ENCODE peak calls at places on chromosome 12, in five cellular contexts. One of them, this sample, is unnamed.

GRCh38 chr12:25824729-25825128 is 133.8 kb upstream of the RASSF8 start:
- DNase-seq in natural killer cell: no peak
- DNase-seq in uterus: no peak
- DNase-seq in GM12865: no peak
- DNase-seq in GM06990: no peak
- DNase-seq in this sample: no peak

GRCh38 chr12:19779393-19780056 is 340.2 kb downstream of the AEBP2 start:
- DNase-seq in uterus: no peak
- DNase-seq in GM12865: no peak
- DNase-seq in GM06990: no peak
- DNase-seq in natural killer cell: no peak
- DNase-seq in this sample: no peak

GRCh38 chr12:55720894-55721444 is 776 bp downstream of the RDH5 start:
- DNase-seq in uterus: peak
- DNase-seq in natural killer cell: no peak
- DNase-seq in GM06990: no peak
- DNase-seq in GM12865: no peak
- DNase-seq in this sample: no peak

GRCh38 chr12:46264057-46264456 is 4.8 kb downstream of the SLC38A1 start:
- DNase-seq in GM12865: peak
- DNase-seq in GM06990: peak
- DNase-seq in uterus: no peak
- DNase-seq in natural killer cell: no peak
- DNase-seq in this sample: no peak

GRCh38 chr12:47249719-47250506 is 170.2 kb upstream of the AMIGO2 start:
- DNase-seq in natural killer cell: no peak
- DNase-seq in uterus: no peak
- DNase-seq in GM06990: no peak
- DNase-seq in GM12865: no peak
- DNase-seq in this sample: no peak

GRCh38 chr12:20865873-20866272 is 55.4 kb downstream of the SLCO1B3 start:
- DNase-seq in natural killer cell: no peak
- DNase-seq in GM12865: no peak
- DNase-seq in GM06990: no peak
- DNase-seq in uterus: no peak
- DNase-seq in this sample: no peak

GRCh38 chr12:121872546-121873223 is 14.0 kb upstream of the HPD start:
- DNase-seq in natural killer cell: no peak
- DNase-seq in GM06990: no peak
- DNase-seq in GM12865: no peak
- DNase-seq in uterus: peak
- DNase-seq in this sample: no peak

GRCh38 chr12:82174383-82174782 is 183.8 kb downstream of the CCDC59 start:
- DNase-seq in natural killer cell: no peak
- DNase-seq in uterus: no peak
- DNase-seq in GM12865: no peak
- DNase-seq in GM06990: no peak
- DNase-seq in this sample: no peak

GRCh38 chr12:102957339-102958050 is at the start of gene ASCL1:
- DNase-seq in GM06990: peak
- DNase-seq in uterus: no peak
- DNase-seq in natural killer cell: no peak
- DNase-seq in GM12865: peak
- DNase-seq in this sample: no peak

GRCh38 chr12:30926243-30927209 is at the start of gene TSPAN11:
- DNase-seq in natural killer cell: no peak
- DNase-seq in GM12865: peak
- DNase-seq in GM06990: peak
- DNase-seq in uterus: no peak
- DNase-seq in this sample: no peak

GRCh38 chr12:102406033-102406584 is 74.3 kb downstream of the IGF1 start:
- DNase-seq in uterus: no peak
- DNase-seq in GM12865: peak
- DNase-seq in natural killer cell: no peak
- DNase-seq in GM06990: peak
- DNase-seq in this sample: no peak

GRCh38 chr12:3120701-3121100 is 43.5 kb downstream of the TSPAN9 start:
- DNase-seq in GM06990: no peak
- DNase-seq in GM12865: no peak
- DNase-seq in natural killer cell: no peak
- DNase-seq in uterus: no peak
- DNase-seq in this sample: no peak

GRCh38 chr12:44299524-44299923 is 463.6 kb downstream of the TMEM117 start:
- DNase-seq in GM12865: no peak
- DNase-seq in natural killer cell: no peak
- DNase-seq in uterus: no peak
- DNase-seq in GM06990: no peak
- DNase-seq in this sample: no peak

GRCh38 chr12:116370886-116371580 is 93.5 kb upstream of the MED13L start:
- DNase-seq in GM06990: no peak
- DNase-seq in natural killer cell: no peak
- DNase-seq in uterus: no peak
- DNase-seq in GM12865: no peak
- DNase-seq in this sample: no peak

GRCh38 chr12:78062781-78063180 is 232.1 kb downstream of the NAV3 start:
- DNase-seq in GM12865: no peak
- DNase-seq in GM06990: no peak
- DNase-seq in uterus: peak
- DNase-seq in natural killer cell: no peak
- DNase-seq in this sample: no peak

GRCh38 chr12:41943671-41944070 is 201.0 kb downstream of the GXYLT1 start:
- DNase-seq in GM06990: no peak
- DNase-seq in uterus: no peak
- DNase-seq in natural killer cell: no peak
- DNase-seq in GM12865: no peak
- DNase-seq in this sample: no peak

GRCh38 chr12:120468271-120468845 is 1.2 kb downstream of the SRSF9 start:
- DNase-seq in natural killer cell: peak
- DNase-seq in GM12865: peak
- DNase-seq in GM06990: peak
- DNase-seq in uterus: peak
- DNase-seq in this sample: peak

GRCh38 chr12:121446760-121447159 is 46.8 kb downstream of the RNF34 start:
- DNase-seq in GM06990: no peak
- DNase-seq in natural killer cell: no peak
- DNase-seq in GM12865: no peak
- DNase-seq in uterus: no peak
- DNase-seq in this sample: no peak

GRCh38 chr12:38392584-38393144 is 76.1 kb downstream of the ALG10B start:
- DNase-seq in uterus: no peak
- DNase-seq in GM12865: peak
- DNase-seq in natural killer cell: no peak
- DNase-seq in GM06990: no peak
- DNase-seq in this sample: peak

GRCh38 chr12:52010152-52010622 is 3.4 kb downstream of the TAMALIN start:
- DNase-seq in GM12865: no peak
- DNase-seq in uterus: peak
- DNase-seq in GM06990: no peak
- DNase-seq in natural killer cell: no peak
- DNase-seq in this sample: no peak

GRCh38 chr12:103687262-103687661 is 100.2 kb downstream of the STAB2 start:
- DNase-seq in natural killer cell: no peak
- DNase-seq in GM12865: no peak
- DNase-seq in GM06990: no peak
- DNase-seq in uterus: no peak
- DNase-seq in this sample: no peak

GRCh38 chr12:91565246-91565645 is 382.6 kb upstream of the DCN start:
- DNase-seq in GM06990: no peak
- DNase-seq in GM12865: no peak
- DNase-seq in natural killer cell: no peak
- DNase-seq in uterus: no peak
- DNase-seq in this sample: no peak

GRCh38 chr12:132133952-132134652 is 10.0 kb downstream of the DDX51 start:
- DNase-seq in GM06990: no peak
- DNase-seq in uterus: no peak
- DNase-seq in GM12865: no peak
- DNase-seq in natural killer cell: no peak
- DNase-seq in this sample: no peak
- TF ChIP-seq CTCF in GM06990: no peak
- TF ChIP-seq CTCF in uterus: no peak
- TF ChIP-seq CTCF in GM12865: no peak
- TF ChIP-seq CTCF in natural killer cell: no peak
- TF ChIP-seq CTCF in this sample: no peak

GRCh38 chr12:99253068-99253467 is 394.5 kb upstream of the GARIN6 start:
- DNase-seq in GM12865: peak
- DNase-seq in natural killer cell: no peak
- DNase-seq in GM06990: no peak
- DNase-seq in uterus: no peak
- DNase-seq in this sample: no peak
- TF ChIP-seq CTCF in GM12865: peak
- TF ChIP-seq CTCF in natural killer cell: no peak
- TF ChIP-seq CTCF in GM06990: peak
- TF ChIP-seq CTCF in uterus: no peak
- TF ChIP-seq CTCF in this sample: no peak

GRCh38 chr12:4767181-4767580 is 47.0 kb downstream of the GALNT8 start:
- DNase-seq in GM12865: no peak
- DNase-seq in GM06990: no peak
- DNase-seq in uterus: no peak
- DNase-seq in natural killer cell: no peak
- DNase-seq in this sample: no peak

GRCh38 chr12:4762773-4763172 is 42.6 kb downstream of the GALNT8 start:
- DNase-seq in GM06990: no peak
- DNase-seq in uterus: no peak
- DNase-seq in natural killer cell: no peak
- DNase-seq in GM12865: no peak
- DNase-seq in this sample: no peak

GRCh38 chr12:4769073-4769472 is 48.9 kb downstream of the GALNT8 start:
- DNase-seq in natural killer cell: no peak
- DNase-seq in GM12865: no peak
- DNase-seq in GM06990: no peak
- DNase-seq in uterus: no peak
- DNase-seq in this sample: no peak

GRCh38 chr12:4766445-4766844 is 46.2 kb downstream of the GALNT8 start:
- DNase-seq in uterus: no peak
- DNase-seq in GM12865: no peak
- DNase-seq in natural killer cell: no peak
- DNase-seq in GM06990: no peak
- DNase-seq in this sample: no peak

GRCh38 chr12:4763549-4763948 is 43.3 kb downstream of the GALNT8 start:
- DNase-seq in GM06990: no peak
- DNase-seq in natural killer cell: no peak
- DNase-seq in uterus: peak
- DNase-seq in GM12865: no peak
- DNase-seq in this sample: no peak
- TF ChIP-seq CTCF in GM06990: no peak
- TF ChIP-seq CTCF in natural killer cell: no peak
- TF ChIP-seq CTCF in uterus: peak
- TF ChIP-seq CTCF in GM12865: no peak
- TF ChIP-seq CTCF in this sample: no peak

DNA sequence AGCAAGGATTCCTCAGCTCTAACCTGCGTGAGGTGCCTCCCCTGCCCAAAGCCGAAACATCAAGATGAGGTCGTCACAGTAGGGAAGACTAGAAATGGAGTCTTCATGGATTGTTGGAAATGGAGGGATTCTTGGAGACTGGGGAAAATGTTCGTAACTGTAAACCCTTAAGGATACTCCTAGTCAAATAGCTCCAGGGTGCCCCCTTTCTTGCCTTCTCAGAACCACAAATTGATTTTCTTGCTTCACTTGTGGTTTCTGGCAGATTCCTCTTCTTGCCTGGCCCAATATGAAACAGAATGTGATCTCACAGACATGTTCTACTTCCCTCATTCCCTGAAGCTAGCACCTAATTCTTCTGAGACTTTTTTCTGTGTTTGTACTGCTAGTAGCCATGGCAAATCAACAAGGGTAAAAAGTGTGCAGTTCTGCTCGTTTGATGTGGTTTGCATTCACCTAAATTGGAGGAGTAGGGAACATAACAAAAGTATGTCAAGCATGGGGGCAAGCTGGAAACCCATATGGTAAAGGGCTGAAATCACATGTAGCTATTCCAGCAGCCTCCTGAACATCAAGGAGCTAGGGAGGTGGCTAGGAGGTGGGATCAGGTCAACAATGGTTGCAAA is 331.9 kb downstream of the PAWR start:
- DNase-seq in GM12865: no peak
- DNase-seq in GM06990: no peak
- DNase-seq in uterus: no peak
- DNase-seq in natural killer cell: no peak
- DNase-seq in this sample: no peak
- TF ChIP-seq CTCF in GM12865: no peak
- TF ChIP-seq CTCF in GM06990: no peak
- TF ChIP-seq CTCF in uterus: no peak
- TF ChIP-seq CTCF in natural killer cell: no peak
- TF ChIP-seq CTCF in this sample: no peak

DNA sequence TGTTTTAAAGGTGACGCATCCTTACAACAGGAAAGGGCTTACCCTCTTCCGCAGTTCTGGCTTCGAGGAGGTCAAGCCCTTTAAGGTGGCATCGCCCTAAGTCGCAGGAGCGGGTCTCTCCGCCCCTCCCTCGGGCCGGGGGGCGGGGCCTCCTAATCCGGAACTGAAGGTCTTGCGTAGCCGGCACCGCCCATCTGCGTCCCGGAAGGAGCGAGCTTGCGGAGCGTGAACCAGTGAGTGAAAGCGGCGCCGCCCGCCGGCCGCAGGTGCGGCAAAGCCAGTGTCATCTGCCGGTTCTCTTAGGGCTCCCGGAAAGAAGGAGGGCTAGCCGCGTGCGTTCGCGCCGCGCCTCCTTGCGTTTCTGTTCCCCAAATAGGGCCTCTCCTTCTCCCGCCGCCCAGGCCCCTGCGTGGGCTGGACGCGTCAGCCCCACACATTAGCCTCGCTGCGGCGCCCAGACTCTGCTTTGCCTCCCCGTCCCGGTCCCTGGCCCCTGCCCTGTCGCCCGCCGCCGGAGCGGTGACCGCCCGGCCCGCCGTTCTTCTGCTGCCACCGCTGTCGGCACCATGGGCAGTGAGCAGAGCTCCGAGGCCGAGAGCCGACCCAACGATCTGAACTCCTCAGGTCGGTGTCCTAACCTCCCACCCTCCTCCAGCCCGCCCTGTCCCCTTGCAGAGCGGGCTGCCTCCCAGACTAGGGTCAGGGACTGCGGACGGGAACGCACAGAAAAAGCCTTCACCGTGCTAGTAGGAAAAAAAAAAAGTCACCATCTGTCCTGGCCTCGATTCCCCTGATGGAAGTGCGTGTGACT is at the start of gene BORCS5:
- DNase-seq in uterus: peak
- DNase-seq in GM12865: peak
- DNase-seq in GM06990: peak
- DNase-seq in natural killer cell: peak
- DNase-seq in this sample: peak
- TF ChIP-seq CTCF in uterus: peak
- TF ChIP-seq CTCF in GM12865: peak
- TF ChIP-seq CTCF in GM06990: peak
- TF ChIP-seq CTCF in natural killer cell: no peak
- TF ChIP-seq CTCF in this sample: no peak

GRCh38 chr12:112539221-112539620 is 120.5 kb downstream of the PTPN11 start:
- DNase-seq in GM12865: no peak
- DNase-seq in uterus: no peak
- DNase-seq in GM06990: no peak
- DNase-seq in natural killer cell: no peak
- DNase-seq in this sample: no peak
- TF ChIP-seq CTCF in GM12865: no peak
- TF ChIP-seq CTCF in uterus: no peak
- TF ChIP-seq CTCF in GM06990: no peak
- TF ChIP-seq CTCF in natural killer cell: no peak
- TF ChIP-seq CTCF in this sample: no peak

GRCh38 chr12:114294303-114294685 is 111.7 kb downstream of the TBX5 start:
- DNase-seq in uterus: no peak
- DNase-seq in GM06990: no peak
- DNase-seq in natural killer cell: no peak
- DNase-seq in GM12865: no peak
- DNase-seq in this sample: no peak
- TF ChIP-seq CTCF in uterus: no peak
- TF ChIP-seq CTCF in GM06990: no peak
- TF ChIP-seq CTCF in natural killer cell: no peak
- TF ChIP-seq CTCF in GM12865: no peak
- TF ChIP-seq CTCF in this sample: no peak

GRCh38 chr12:93563807-93564538 is 8.5 kb upstream of the SOCS2 start:
- DNase-seq in GM12865: peak
- DNase-seq in GM06990: no peak
- DNase-seq in uterus: no peak
- DNase-seq in natural killer cell: no peak
- DNase-seq in this sample: no peak
- TF ChIP-seq CTCF in GM12865: peak
- TF ChIP-seq CTCF in GM06990: peak
- TF ChIP-seq CTCF in uterus: no peak
- TF ChIP-seq CTCF in natural killer cell: no peak
- TF ChIP-seq CTCF in this sample: no peak

This sample was measured in CD14-positive monocyte.